ENCODE peak calls at places on chromosomes 4 and X, in nine cellular contexts. One of them, this sample, is unnamed.
A peak's percentile ranks its signal among the peaks of the same experiment; 100 is the strongest.

GRCh38 chr4:86898562-86898961 is 6.3 kb upstream of the C4orf36 start:
- DNase-seq in transverse colon: no peak
- DNase-seq in ovary: no peak
- DNase-seq in upper lobe of left lung: no peak
- DNase-seq in tibial nerve: no peak
- DNase-seq in spleen: no peak
- DNase-seq in IMR-90: peak; percentile 17
- DNase-seq in heart left ventricle: no peak
- DNase-seq in HCT116: no peak
- DNase-seq in this sample: no peak

GRCh38 chr4:113293043-113293560 is 243.6 kb downstream of the ANK2 start:
- DNase-seq in ovary: peak; percentile 14
- DNase-seq in spleen: no peak
- DNase-seq in transverse colon: no peak
- DNase-seq in IMR-90: peak; percentile 68
- DNase-seq in upper lobe of left lung: no peak
- DNase-seq in HCT116: no peak
- DNase-seq in tibial nerve: no peak
- DNase-seq in heart left ventricle: peak; percentile 35
- DNase-seq in this sample: no peak

GRCh38 chr4:124090007-124090406 is 622.5 kb downstream of the ANKRD50 start:
- DNase-seq in upper lobe of left lung: no peak
- DNase-seq in IMR-90: no peak
- DNase-seq in HCT116: no peak
- DNase-seq in ovary: no peak
- DNase-seq in heart left ventricle: no peak
- DNase-seq in tibial nerve: no peak
- DNase-seq in transverse colon: no peak
- DNase-seq in spleen: no peak
- DNase-seq in this sample: no peak

GRCh38 chrX:150099316-150099715 is 161.0 kb upstream of the EOLA2 start:
- DNase-seq in heart left ventricle: no peak
- DNase-seq in HCT116: no peak
- DNase-seq in ovary: no peak
- DNase-seq in spleen: no peak
- DNase-seq in transverse colon: no peak
- DNase-seq in upper lobe of left lung: no peak
- DNase-seq in tibial nerve: no peak
- DNase-seq in IMR-90: no peak
- DNase-seq in this sample: no peak

GRCh38 chr4:155047755-155048154 is 160.7 kb upstream of the NPY2R start:
- DNase-seq in upper lobe of left lung: no peak
- DNase-seq in heart left ventricle: no peak
- DNase-seq in spleen: no peak
- DNase-seq in HCT116: no peak
- DNase-seq in IMR-90: peak; percentile 6
- DNase-seq in tibial nerve: no peak
- DNase-seq in transverse colon: no peak
- DNase-seq in ovary: no peak
- DNase-seq in this sample: no peak

GRCh38 chrX:110210417-110211139 is 107.3 kb downstream of the AMMECR1 start:
- DNase-seq in tibial nerve: no peak
- DNase-seq in heart left ventricle: no peak
- DNase-seq in spleen: no peak
- DNase-seq in HCT116: peak; percentile 40
- DNase-seq in upper lobe of left lung: no peak
- DNase-seq in ovary: no peak
- DNase-seq in transverse colon: no peak
- DNase-seq in IMR-90: peak; percentile 96
- DNase-seq in this sample: no peak

GRCh38 chr4:110527156-110527555 is 51.2 kb downstream of the ENPEP start:
- DNase-seq in upper lobe of left lung: no peak
- DNase-seq in heart left ventricle: no peak
- DNase-seq in HCT116: no peak
- DNase-seq in spleen: no peak
- DNase-seq in tibial nerve: no peak
- DNase-seq in transverse colon: no peak
- DNase-seq in ovary: no peak
- DNase-seq in IMR-90: no peak
- DNase-seq in this sample: no peak

GRCh38 chrX:31314921-31315320 is 243.1 kb upstream of the FTHL17 start:
- DNase-seq in ovary: no peak
- DNase-seq in transverse colon: no peak
- DNase-seq in heart left ventricle: no peak
- DNase-seq in upper lobe of left lung: no peak
- DNase-seq in HCT116: no peak
- DNase-seq in IMR-90: peak; percentile 52
- DNase-seq in tibial nerve: no peak
- DNase-seq in spleen: no peak
- DNase-seq in this sample: no peak

GRCh38 chrX:71450433-71451106 is 82.3 kb upstream of the OGT start:
- DNase-seq in heart left ventricle: no peak
- DNase-seq in IMR-90: no peak
- DNase-seq in upper lobe of left lung: no peak
- DNase-seq in transverse colon: no peak
- DNase-seq in HCT116: no peak
- DNase-seq in ovary: no peak
- DNase-seq in spleen: no peak
- DNase-seq in tibial nerve: no peak
- DNase-seq in this sample: no peak

GRCh38 chr4:119300072-119300387 is 21.9 kb downstream of the FABP2 start:
- DNase-seq in upper lobe of left lung: peak; percentile 47
- DNase-seq in ovary: peak; percentile 36
- DNase-seq in transverse colon: peak; percentile 50
- DNase-seq in spleen: peak; percentile 85
- DNase-seq in tibial nerve: no peak
- DNase-seq in HCT116: no peak
- DNase-seq in heart left ventricle: peak; percentile 55
- DNase-seq in IMR-90: peak; percentile 59
- DNase-seq in this sample: no peak

GRCh38 chr4:119297795-119298194 is 24.1 kb downstream of the FABP2 start:
- DNase-seq in ovary: no peak
- DNase-seq in tibial nerve: no peak
- DNase-seq in IMR-90: no peak
- DNase-seq in spleen: no peak
- DNase-seq in heart left ventricle: no peak
- DNase-seq in HCT116: no peak
- DNase-seq in upper lobe of left lung: no peak
- DNase-seq in transverse colon: no peak
- DNase-seq in this sample: no peak

GRCh38 chr4:119299221-119300071 is 22.5 kb downstream of the FABP2 start:
- DNase-seq in tibial nerve: no peak
- DNase-seq in heart left ventricle: no peak
- DNase-seq in transverse colon: no peak
- DNase-seq in IMR-90: peak; percentile 28
- DNase-seq in spleen: no peak
- DNase-seq in ovary: no peak
- DNase-seq in upper lobe of left lung: no peak
- DNase-seq in HCT116: no peak
- DNase-seq in this sample: no peak

GRCh38 chr4:119302073-119302832 is 19.7 kb downstream of the FABP2 start:
- DNase-seq in upper lobe of left lung: no peak
- DNase-seq in IMR-90: no peak
- DNase-seq in ovary: no peak
- DNase-seq in tibial nerve: no peak
- DNase-seq in heart left ventricle: no peak
- DNase-seq in HCT116: no peak
- DNase-seq in spleen: no peak
- DNase-seq in transverse colon: no peak
- DNase-seq in this sample: no peak

GRCh38 chr4:119300388-119301131 is 21.4 kb downstream of the FABP2 start:
- DNase-seq in ovary: peak; percentile 93
- DNase-seq in upper lobe of left lung: peak; percentile 98
- DNase-seq in heart left ventricle: peak; percentile 96
- DNase-seq in HCT116: peak; percentile 91
- DNase-seq in transverse colon: peak; percentile 97
- DNase-seq in spleen: peak; percentile 99
- DNase-seq in tibial nerve: peak; percentile 83
- DNase-seq in IMR-90: peak; percentile 89
- DNase-seq in this sample: peak; percentile 60
- TF ChIP-seq POLR2A in ovary: peak; percentile 82
- TF ChIP-seq POLR2A in upper lobe of left lung: peak; percentile 92
- TF ChIP-seq POLR2A in heart left ventricle: no peak
- TF ChIP-seq POLR2A in HCT116: peak; percentile 85
- TF ChIP-seq POLR2A in transverse colon: peak; percentile 91
- TF ChIP-seq POLR2A in spleen: peak; percentile 69
- TF ChIP-seq POLR2A in tibial nerve: peak; percentile 71
- TF ChIP-seq POLR2A in IMR-90: peak; percentile 88
- TF ChIP-seq POLR2A in this sample: peak; percentile 63

GRCh38 chrX:154370882-154371770 is 3.3 kb downstream of the FLNA start:
- DNase-seq in transverse colon: peak; percentile 91
- DNase-seq in tibial nerve: peak; percentile 92
- DNase-seq in ovary: peak; percentile 94
- DNase-seq in heart left ventricle: peak; percentile 96
- DNase-seq in upper lobe of left lung: peak; percentile 97
- DNase-seq in IMR-90: peak; percentile 89
- DNase-seq in HCT116: peak; percentile 76
- DNase-seq in spleen: peak; percentile 97
- DNase-seq in this sample: peak; percentile 76
- TF ChIP-seq POLR2A in transverse colon: peak; percentile 90
- TF ChIP-seq POLR2A in tibial nerve: peak; percentile 90
- TF ChIP-seq POLR2A in ovary: peak; percentile 93
- TF ChIP-seq POLR2A in heart left ventricle: peak; percentile 93
- TF ChIP-seq POLR2A in upper lobe of left lung: peak; percentile 99
- TF ChIP-seq POLR2A in IMR-90: peak; percentile 98
- TF ChIP-seq POLR2A in HCT116: peak; percentile 93
- TF ChIP-seq POLR2A in spleen: peak; percentile 97
- TF ChIP-seq POLR2A in this sample: peak; percentile 100

GRCh38 chr4:3041192-3042142 is 32.9 kb downstream of the HTT-AS start:
- DNase-seq in transverse colon: peak; percentile 58
- DNase-seq in heart left ventricle: peak; percentile 67
- DNase-seq in upper lobe of left lung: peak; percentile 76
- DNase-seq in tibial nerve: peak; percentile 42
- DNase-seq in IMR-90: peak; percentile 48
- DNase-seq in ovary: peak; percentile 43
- DNase-seq in spleen: peak; percentile 90
- DNase-seq in HCT116: no peak
- DNase-seq in this sample: no peak
- TF ChIP-seq POLR2A in transverse colon: peak; percentile 35
- TF ChIP-seq POLR2A in heart left ventricle: no peak
- TF ChIP-seq POLR2A in upper lobe of left lung: peak; percentile 61
- TF ChIP-seq POLR2A in tibial nerve: no peak
- TF ChIP-seq POLR2A in IMR-90: no peak
- TF ChIP-seq POLR2A in ovary: no peak
- TF ChIP-seq POLR2A in spleen: no peak
- TF ChIP-seq POLR2A in HCT116: no peak
- TF ChIP-seq POLR2A in this sample: no peak

GRCh38 chrX:154761977-154762528 is 611 bp upstream of the DKC1 start:
- DNase-seq in ovary: no peak
- DNase-seq in HCT116: no peak
- DNase-seq in heart left ventricle: no peak
- DNase-seq in upper lobe of left lung: no peak
- DNase-seq in IMR-90: no peak
- DNase-seq in transverse colon: peak; percentile 34
- DNase-seq in tibial nerve: no peak
- DNase-seq in spleen: peak; percentile 63
- DNase-seq in this sample: no peak

GRCh38 chrX:154758696-154759095 is 4.0 kb upstream of the DKC1 start:
- DNase-seq in transverse colon: no peak
- DNase-seq in upper lobe of left lung: peak; percentile 54
- DNase-seq in HCT116: no peak
- DNase-seq in tibial nerve: no peak
- DNase-seq in spleen: peak; percentile 43
- DNase-seq in IMR-90: no peak
- DNase-seq in heart left ventricle: no peak
- DNase-seq in ovary: no peak
- DNase-seq in this sample: no peak

GRCh38 chrX:154762529-154763296 is at the start of gene DKC1:
- DNase-seq in HCT116: peak; percentile 87
- DNase-seq in upper lobe of left lung: peak; percentile 97
- DNase-seq in tibial nerve: peak; percentile 85
- DNase-seq in spleen: peak; percentile 99
- DNase-seq in transverse colon: peak; percentile 96
- DNase-seq in IMR-90: peak; percentile 94
- DNase-seq in heart left ventricle: peak; percentile 97
- DNase-seq in ovary: peak; percentile 94
- DNase-seq in this sample: peak; percentile 90
- TF ChIP-seq POLR2A in HCT116: no peak
- TF ChIP-seq POLR2A in upper lobe of left lung: peak; percentile 66
- TF ChIP-seq POLR2A in tibial nerve: no peak
- TF ChIP-seq POLR2A in spleen: no peak
- TF ChIP-seq POLR2A in transverse colon: peak; percentile 48
- TF ChIP-seq POLR2A in IMR-90: peak; percentile 70
- TF ChIP-seq POLR2A in heart left ventricle: no peak
- TF ChIP-seq POLR2A in ovary: no peak
- TF ChIP-seq POLR2A in this sample: peak; percentile 72

DNA sequence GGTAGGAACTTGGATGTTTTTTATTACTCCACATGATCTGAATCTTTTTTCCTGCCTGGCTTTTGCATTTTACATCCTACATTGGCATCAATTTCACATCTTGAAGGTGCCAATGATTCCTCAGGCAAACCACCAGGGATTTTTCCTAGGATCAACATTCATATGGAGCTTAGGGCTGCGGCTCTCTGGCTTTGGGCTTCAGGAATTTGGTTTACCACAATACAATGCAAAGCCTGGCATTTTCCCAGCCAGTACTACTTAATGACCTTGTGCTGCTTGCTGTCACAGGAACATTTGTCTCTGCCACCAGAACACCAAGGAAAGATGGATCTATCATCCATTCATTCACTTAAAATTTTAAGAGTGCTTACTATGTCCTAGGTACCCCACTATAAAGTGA is 180.7 kb downstream of the PDGFC start:
- DNase-seq in heart left ventricle: no peak
- DNase-seq in upper lobe of left lung: no peak
- DNase-seq in HCT116: no peak
- DNase-seq in transverse colon: no peak
- DNase-seq in ovary: no peak
- DNase-seq in spleen: no peak
- DNase-seq in IMR-90: peak; percentile 73
- DNase-seq in tibial nerve: no peak
- DNase-seq in this sample: no peak
- TF ChIP-seq POLR2A in heart left ventricle: no peak
- TF ChIP-seq POLR2A in upper lobe of left lung: no peak
- TF ChIP-seq POLR2A in HCT116: no peak
- TF ChIP-seq POLR2A in transverse colon: no peak
- TF ChIP-seq POLR2A in ovary: no peak
- TF ChIP-seq POLR2A in spleen: no peak
- TF ChIP-seq POLR2A in IMR-90: no peak
- TF ChIP-seq POLR2A in tibial nerve: no peak
- TF ChIP-seq POLR2A in this sample: no peak